ENCODE peak calls at places on chromosome 20, in eight cellular contexts. D, E, T, W, L, N, B and C are unnamed samples.

GRCh38 chr20:6940052-6940451 is 172.6 kb downstream of the BMP2 start:
- DNase-seq in E (no peak), W (no peak), D (no peak), L (peak), N (no peak), T (peak), B (no peak), C (peak)

GRCh38 chr20:47950103-47950502 is 164.8 kb upstream of the SULF2 start:
- DNase-seq in E (no peak), D (no peak), N (no peak), T (no peak), B (no peak), L (no peak), W (no peak), C (peak)

GRCh38 chr20:22776369-22776768 is 192.0 kb upstream of the FOXA2 start:
- DNase-seq in B (no peak), N (no peak), E (no peak), W (no peak), D (no peak), T (no peak), L (no peak), C (no peak)

GRCh38 chr20:48921883-48922867 is 664 bp downstream of the ARFGEF2 start:
- DNase-seq in N (peak), T (no peak), E (peak), L (peak), W (peak), B (peak), D (peak), C (peak)

GRCh38 chr20:7660165-7660564 is 280.1 kb downstream of the HAO1 start:
- DNase-seq in W (no peak), N (no peak), E (no peak), D (no peak), L (no peak), B (no peak), T (no peak), C (no peak)

GRCh38 chr20:53331151-53331973 is 262.3 kb downstream of the ZNF217 start:
- DNase-seq in W (no peak), L (peak), D (no peak), N (peak), T (peak), E (no peak), B (no peak), C (peak)

GRCh38 chr20:25227317-25227831 is 20.5 kb upstream of the PYGB start:
- DNase-seq in N (peak), W (no peak), B (no peak), T (peak), E (peak), D (no peak), L (peak), C (peak)

GRCh38 chr20:31497838-31498540 is 16.3 kb upstream of the HM13 start:
- DNase-seq in L (peak), B (no peak), D (no peak), N (no peak), E (no peak), W (peak), T (peak), C (peak)

GRCh38 chr20:11992426-11992825 is 74.7 kb downstream of the BTBD3 start:
- DNase-seq in N (no peak), E (no peak), W (no peak), L (no peak), B (no peak), D (no peak), T (no peak), C (no peak)

GRCh38 chr20:60011512-60012507 is 53.6 kb downstream of the CDH26 start:
- DNase-seq in B (no peak), E (no peak), D (no peak), L (no peak), T (no peak), W (no peak), N (no peak), C (no peak)

GRCh38 chr20:12827796-12828406 is 180.9 kb upstream of the SPTLC3 start:
- DNase-seq in L (no peak), N (no peak), D (no peak), E (no peak), T (no peak), B (no peak), W (no peak), C (no peak)

GRCh38 chr20:51800769-51801219 is 1.5 kb downstream of the SALL4 start:
- DNase-seq in B (no peak), N (peak), D (peak), T (peak), W (no peak), E (no peak), L (peak), C (peak)

GRCh38 chr20:44586986-44587980 is 4.9 kb downstream of the PKIG start:
- DNase-seq in D (no peak), W (no peak), B (no peak), E (no peak), L (peak), T (no peak), N (no peak), C (no peak)

GRCh38 chr20:19004975-19005374 is 191.4 kb downstream of the SCP2D1 start:
- DNase-seq in D (no peak), E (no peak), T (no peak), L (no peak), N (no peak), W (no peak), B (no peak), C (no peak)

GRCh38 chr20:4045082-4045481 is 29.7 kb upstream of the RNF24 start:
- DNase-seq in T (no peak), N (no peak), W (no peak), L (no peak), E (peak), B (no peak), D (no peak), C (no peak)

GRCh38 chr20:47985092-47985850 is 200.0 kb upstream of the SULF2 start:
- DNase-seq in T (no peak), E (peak), B (no peak), N (peak), L (no peak), D (no peak), W (no peak), C (peak)

GRCh38 chr20:49187330-49188100 is 619 bp downstream of the STAU1 start:
- DNase-seq in E (peak), B (peak), W (peak), D (peak), T (peak), N (no peak), L (no peak), C (no peak)

DNA sequence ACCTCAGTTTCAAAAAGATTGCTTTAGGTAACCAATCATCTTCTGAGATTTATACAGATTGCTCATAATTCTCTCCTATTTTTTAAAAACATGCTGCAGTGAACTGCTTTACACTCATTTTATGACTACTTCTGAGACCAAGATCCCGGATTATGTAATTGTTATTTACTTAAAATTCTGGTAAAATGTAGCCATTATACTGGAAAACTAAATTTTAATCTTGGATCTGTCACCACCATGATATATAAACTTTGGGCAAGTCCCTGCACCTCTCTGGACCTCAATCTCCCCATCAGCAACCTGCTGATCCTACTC is 477 bp upstream of the PROCR start:
- DNase-seq in L (no peak), E (no peak), B (no peak), W (no peak), N (no peak), D (no peak), T (no peak), C (no peak)
- H3K4me3 ChIP-seq in L (peak), E (peak), B (peak), W (no peak), N (peak), D (peak), T (peak), C (peak)

DNA sequence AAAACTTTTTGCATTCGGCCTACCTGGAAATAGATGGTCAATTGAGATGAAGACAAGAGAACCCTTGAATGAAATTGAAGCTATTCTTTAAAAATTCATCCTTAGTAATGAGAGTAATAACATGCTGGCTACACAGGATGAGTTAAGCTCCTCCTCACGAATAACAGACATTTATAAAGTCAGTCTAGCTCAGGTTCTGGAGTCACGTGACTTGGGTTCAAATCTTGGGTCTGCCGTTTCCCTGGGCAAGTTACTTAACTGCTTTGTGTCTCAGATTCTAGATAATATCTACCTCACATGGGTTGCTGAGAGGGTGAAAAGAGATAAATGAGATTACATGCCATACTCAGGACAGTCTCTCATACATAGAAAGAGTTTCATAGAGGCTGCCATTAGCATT is 101.4 kb upstream of the INSM1 start:
- DNase-seq in D (no peak), T (no peak), W (no peak), N (no peak), E (no peak), L (no peak), B (no peak), C (no peak)
- TF ChIP-seq CTCF in D (no peak), T (no peak), W (no peak), N (no peak), E (no peak), L (no peak), B (no peak), C (no peak)

GRCh38 chr20:42656130-42656529 is 533.6 kb downstream of the PTPRT start:
- DNase-seq in L (no peak), E (no peak), T (no peak), N (no peak), B (no peak), D (no peak), W (no peak), C (no peak)
- H3K4me3 ChIP-seq in L (no peak), E (no peak), T (no peak), N (no peak), B (no peak), D (no peak), W (no peak), C (no peak)

DNA sequence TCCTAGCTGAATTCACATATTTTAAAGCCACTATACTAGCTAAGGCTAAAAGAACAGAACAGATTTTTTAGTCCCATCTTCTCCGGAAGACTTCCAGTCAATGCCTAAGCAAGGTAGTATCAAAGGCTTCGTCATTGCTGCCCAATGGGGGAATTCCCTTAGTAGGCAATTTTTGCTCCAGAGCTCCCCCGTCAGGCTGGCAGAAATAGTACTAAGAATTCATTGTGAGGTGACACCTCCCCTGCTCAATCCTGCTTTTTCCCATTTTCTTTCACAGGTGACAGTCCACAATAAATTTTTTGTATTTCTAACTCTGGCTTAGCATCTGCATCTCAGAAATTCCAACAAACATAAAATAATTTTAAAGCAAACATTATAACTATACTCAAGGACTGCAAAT is 52.8 kb upstream of the SRSF6 start:
- DNase-seq in T (peak), E (peak), D (no peak), B (no peak), L (no peak), N (no peak), W (no peak), C (peak)
- TF ChIP-seq CTCF in T (peak), E (no peak), D (no peak), B (peak), L (peak), N (peak), W (no peak), C (peak)

DNA sequence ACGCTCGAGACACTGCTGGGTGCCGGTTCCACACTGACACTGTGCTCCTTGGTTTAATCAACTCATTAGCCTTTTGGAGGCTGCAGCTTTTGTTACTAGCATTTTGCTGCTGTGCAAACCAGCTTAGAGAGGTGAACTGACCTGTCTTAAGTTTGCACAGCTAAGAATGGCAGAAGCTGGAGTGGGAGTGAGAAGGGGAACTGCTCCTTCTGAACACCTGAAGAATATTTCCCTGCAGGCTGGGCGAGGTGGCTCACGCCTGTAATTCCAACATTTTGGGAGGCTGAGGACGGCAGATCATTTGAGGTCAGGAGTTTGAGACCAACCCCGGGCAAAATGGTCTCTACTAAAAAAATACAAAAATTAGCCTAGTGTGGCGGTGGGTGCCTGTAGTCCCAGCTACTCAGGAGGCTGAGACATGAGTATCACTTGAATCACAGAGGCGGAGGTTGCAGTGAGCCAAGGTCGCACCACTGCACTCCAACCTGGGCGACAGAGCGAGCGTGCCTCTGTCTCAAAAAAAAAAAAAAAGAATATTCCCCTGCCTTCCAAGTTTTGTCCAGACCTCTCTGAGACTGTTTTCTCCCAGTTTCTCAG is 5.0 kb downstream of the CEBPB start:
- DNase-seq in E (no peak), D (no peak), N (no peak), T (no peak), B (no peak), L (no peak), W (no peak), C (no peak)
- H3K4me3 ChIP-seq in E (no peak), D (no peak), N (no peak), T (no peak), B (no peak), L (peak), W (no peak), C (no peak)

DNA sequence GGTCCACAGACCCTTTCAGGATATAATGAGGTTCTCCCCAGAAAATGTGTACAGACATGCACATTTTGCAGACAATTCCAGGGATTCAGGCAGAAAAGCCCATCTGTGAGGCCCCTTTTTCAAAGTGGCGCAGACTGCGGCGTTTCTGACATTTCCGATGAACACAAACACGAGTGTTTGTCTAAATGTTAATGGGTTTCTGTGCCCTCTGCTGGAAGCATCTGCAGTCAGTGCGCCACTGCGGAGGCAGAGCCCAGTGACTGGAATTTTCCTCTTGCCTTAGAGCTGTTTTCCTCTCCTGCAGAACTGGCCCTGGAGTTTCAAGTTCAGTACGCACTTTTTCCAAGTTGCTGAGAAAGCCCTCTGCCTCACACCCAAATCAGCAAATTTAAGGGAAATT is 15.3 kb downstream of the ANKRD60 start:
- DNase-seq in D (no peak), L (no peak), W (no peak), N (no peak), E (no peak), T (no peak), B (no peak), C (no peak)
- TF ChIP-seq CTCF in D (no peak), L (no peak), W (no peak), N (peak), E (no peak), T (no peak), B (no peak), C (no peak)

GRCh38 chr20:10369723-10370090 is 64.3 kb downstream of the MKKS start:
- DNase-seq in W (no peak), B (no peak), T (peak), E (no peak), L (peak), N (peak), D (peak), C (peak)
- H3K4me3 ChIP-seq in W (no peak), B (no peak), T (no peak), E (no peak), L (no peak), N (no peak), D (no peak), C (no peak)

DNA sequence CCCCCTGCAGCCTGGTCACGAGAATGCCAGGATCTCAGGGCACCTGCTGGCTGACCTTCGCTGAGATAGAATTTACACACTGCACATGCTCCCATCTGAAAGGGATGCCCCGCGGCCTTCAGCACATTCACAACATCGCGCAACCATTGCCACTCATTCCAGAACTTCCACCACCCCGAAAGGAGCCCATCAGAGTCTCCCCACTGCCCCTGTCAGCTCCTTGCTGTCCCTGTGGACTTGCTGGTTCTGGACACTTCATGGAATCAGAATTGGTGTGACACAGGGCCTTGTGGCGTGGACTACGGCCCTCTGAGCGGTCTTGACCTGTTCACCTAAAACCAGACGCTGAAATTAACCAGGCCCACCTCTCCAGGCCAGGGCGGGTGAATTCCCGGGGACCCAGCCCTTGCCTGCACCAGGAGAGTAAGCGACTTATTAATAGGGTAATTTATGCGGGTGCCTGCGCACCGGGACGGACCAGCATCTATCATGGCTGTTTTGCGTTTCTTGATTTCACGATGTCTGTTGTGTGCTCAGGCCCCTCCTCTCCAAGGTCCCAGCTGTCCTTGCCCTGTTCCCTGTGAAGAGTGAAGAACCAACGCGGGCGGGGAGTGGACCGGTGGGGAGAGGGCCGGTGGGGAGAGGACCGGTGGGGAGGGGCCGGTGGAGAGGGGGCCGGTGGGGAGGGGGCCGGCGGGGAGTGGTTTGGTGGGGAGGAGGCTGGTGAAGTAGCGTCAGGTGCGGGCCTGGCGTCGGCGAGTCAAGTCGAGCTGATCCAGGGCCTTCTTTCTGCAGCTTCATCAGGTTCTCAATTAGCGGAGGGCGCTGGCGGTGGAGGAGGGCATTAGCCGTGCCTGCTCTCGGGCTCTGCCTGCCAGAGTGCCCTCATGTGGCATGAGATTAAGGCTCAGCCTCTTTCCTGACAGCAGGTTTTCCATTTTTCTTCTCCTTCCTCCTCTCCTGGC is 20.9 kb upstream of the BHLHE23 start:
- DNase-seq in T (no peak), W (peak), L (no peak), N (no peak), E (no peak), B (peak), D (no peak), C (no peak)
- TF ChIP-seq CTCF in T (no peak), W (no peak), L (no peak), N (no peak), E (no peak), B (no peak), D (no peak), C (no peak)

GRCh38 chr20:407097-407952 is 774 bp upstream of the RBCK1 start:
- DNase-seq in D (peak), E (peak), T (peak), B (peak), W (peak), N (peak), L (peak), C (peak)

GRCh38 chr20:407953-408842 is at the start of gene RBCK1:
- DNase-seq in B (peak), T (peak), D (peak), L (peak), W (peak), N (peak), E (peak), C (peak)

GRCh38 chr20:412081-412480 is 4.0 kb downstream of the RBCK1 start:
- DNase-seq in B (no peak), T (no peak), W (no peak), N (no peak), D (no peak), L (no peak), E (no peak), C (no peak)

GRCh38 chr20:408843-409696 is 971 bp downstream of the RBCK1 start:
- DNase-seq in D (no peak), N (no peak), B (no peak), T (no peak), L (no peak), W (no peak), E (no peak), C (no peak)

DNA sequence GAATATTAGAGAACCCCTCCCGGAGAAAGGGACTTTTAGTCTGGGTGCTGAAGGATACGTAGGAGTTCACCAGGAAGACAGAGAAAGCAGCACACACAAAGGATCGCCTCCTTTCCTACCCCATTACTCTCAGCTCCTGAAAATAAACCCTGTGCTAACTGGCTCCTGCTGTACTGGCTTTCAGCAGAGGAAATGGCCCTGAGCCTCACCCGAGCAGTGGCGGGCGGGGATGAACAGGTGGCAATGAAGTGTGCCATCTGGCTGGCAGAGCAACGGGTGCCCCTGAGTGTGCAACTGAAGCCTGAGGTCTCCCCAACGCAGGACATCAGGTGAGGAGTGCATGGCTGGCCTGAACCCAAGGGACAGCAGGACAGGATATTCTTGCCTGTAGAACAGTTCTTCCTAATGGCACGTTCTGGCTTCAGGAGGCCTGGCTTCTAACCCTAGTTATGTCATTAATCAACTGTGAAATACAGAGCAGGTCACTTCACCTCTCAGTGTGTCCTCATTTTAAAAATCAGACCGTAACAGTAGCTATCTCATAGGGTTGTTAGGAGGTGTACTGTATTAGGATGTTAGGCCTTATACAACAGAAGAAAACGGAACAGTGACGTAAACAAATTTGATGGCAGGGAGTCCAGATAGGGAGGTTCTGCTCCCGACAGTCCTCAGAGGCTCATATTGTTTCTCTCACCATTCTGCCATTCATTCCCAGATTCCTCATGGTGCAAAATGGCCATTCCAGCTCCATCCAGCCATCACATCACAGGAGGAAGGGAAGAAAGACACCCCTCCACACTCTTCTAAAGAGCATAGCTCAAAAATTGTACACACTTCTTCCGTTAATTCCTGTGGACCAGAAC is 1.8 kb downstream of the RBCK1 start:
- DNase-seq in W (no peak), T (no peak), B (no peak), D (no peak), E (no peak), L (no peak), N (no peak), C (no peak)
- H3K4me3 ChIP-seq in W (no peak), T (peak), B (peak), D (peak), E (no peak), L (peak), N (peak), C (peak)